ENCODE peak calls at places on chromosome 16, in ten cellular contexts. One of them, this sample, is unnamed.

GRCh38 chr16:50473375-50473945 is 74.7 kb upstream of the NKD1 start:
- DNase-seq in DMS153: peak
- DNase-seq in iPS-NIHi11: no peak
- DNase-seq in stimulated activated CD8-positive, alpha-beta memory T cell treated with anti-CD3 and anti-CD28 coated beads, Interleukin-2, amount 100 ng/mL, for 48 hours: no peak
- DNase-seq in stimulated activated naive CD8-positive, alpha-beta T cell treated with anti-CD3 and anti-CD28 coated beads, Interleukin-15, Interleukin-2, amounts not matched to agents 100 U/mL and 50 U/mL, for 24 hours: no peak
- DNase-seq in G401: no peak
- DNase-seq in skeletal muscle cell: no peak
- DNase-seq in NCI-H510A: peak
- DNase-seq in occipital lobe: no peak
- DNase-seq in aorta: no peak
- DNase-seq in this sample: no peak

GRCh38 chr16:680625-680945 is 375 bp downstream of the STUB1 start:
- DNase-seq in DMS153: no peak
- DNase-seq in iPS-NIHi11: no peak
- DNase-seq in stimulated activated CD8-positive, alpha-beta memory T cell treated with anti-CD3 and anti-CD28 coated beads, Interleukin-2, amount 100 ng/mL, for 48 hours: no peak
- DNase-seq in stimulated activated naive CD8-positive, alpha-beta T cell treated with anti-CD3 and anti-CD28 coated beads, Interleukin-15, Interleukin-2, amounts not matched to agents 100 U/mL and 50 U/mL, for 24 hours: no peak
- DNase-seq in G401: no peak
- DNase-seq in skeletal muscle cell: no peak
- DNase-seq in NCI-H510A: no peak
- DNase-seq in occipital lobe: no peak
- DNase-seq in aorta: no peak
- DNase-seq in this sample: no peak

GRCh38 chr16:1920727-1921155 is 2.5 kb upstream of the HS3ST6 start:
- DNase-seq in DMS153: no peak
- DNase-seq in iPS-NIHi11: peak
- DNase-seq in stimulated activated CD8-positive, alpha-beta memory T cell treated with anti-CD3 and anti-CD28 coated beads, Interleukin-2, amount 100 ng/mL, for 48 hours: peak
- DNase-seq in stimulated activated naive CD8-positive, alpha-beta T cell treated with anti-CD3 and anti-CD28 coated beads, Interleukin-15, Interleukin-2, amounts not matched to agents 100 U/mL and 50 U/mL, for 24 hours: peak
- DNase-seq in G401: peak
- DNase-seq in skeletal muscle cell: no peak
- DNase-seq in NCI-H510A: no peak
- DNase-seq in occipital lobe: no peak
- DNase-seq in aorta: no peak
- DNase-seq in this sample: no peak

GRCh38 chr16:83808573-83809014 is 816 bp downstream of the HSBP1 start:
- DNase-seq in DMS153: no peak
- DNase-seq in iPS-NIHi11: no peak
- DNase-seq in stimulated activated CD8-positive, alpha-beta memory T cell treated with anti-CD3 and anti-CD28 coated beads, Interleukin-2, amount 100 ng/mL, for 48 hours: no peak
- DNase-seq in stimulated activated naive CD8-positive, alpha-beta T cell treated with anti-CD3 and anti-CD28 coated beads, Interleukin-15, Interleukin-2, amounts not matched to agents 100 U/mL and 50 U/mL, for 24 hours: no peak
- DNase-seq in G401: no peak
- DNase-seq in skeletal muscle cell: no peak
- DNase-seq in NCI-H510A: no peak
- DNase-seq in occipital lobe: no peak
- DNase-seq in aorta: no peak
- DNase-seq in this sample: no peak

GRCh38 chr16:3645108-3645503 is 9.4 kb upstream of the DNASE1 start:
- DNase-seq in DMS153: no peak
- DNase-seq in iPS-NIHi11: no peak
- DNase-seq in stimulated activated CD8-positive, alpha-beta memory T cell treated with anti-CD3 and anti-CD28 coated beads, Interleukin-2, amount 100 ng/mL, for 48 hours: no peak
- DNase-seq in stimulated activated naive CD8-positive, alpha-beta T cell treated with anti-CD3 and anti-CD28 coated beads, Interleukin-15, Interleukin-2, amounts not matched to agents 100 U/mL and 50 U/mL, for 24 hours: no peak
- DNase-seq in G401: no peak
- DNase-seq in skeletal muscle cell: no peak
- DNase-seq in NCI-H510A: no peak
- DNase-seq in occipital lobe: no peak
- DNase-seq in aorta: peak
- DNase-seq in this sample: no peak

GRCh38 chr16:86245895-86246294 is 264.4 kb upstream of the FOXF1 start:
- DNase-seq in DMS153: no peak
- DNase-seq in iPS-NIHi11: no peak
- DNase-seq in stimulated activated CD8-positive, alpha-beta memory T cell treated with anti-CD3 and anti-CD28 coated beads, Interleukin-2, amount 100 ng/mL, for 48 hours: no peak
- DNase-seq in stimulated activated naive CD8-positive, alpha-beta T cell treated with anti-CD3 and anti-CD28 coated beads, Interleukin-15, Interleukin-2, amounts not matched to agents 100 U/mL and 50 U/mL, for 24 hours: no peak
- DNase-seq in G401: no peak
- DNase-seq in skeletal muscle cell: no peak
- DNase-seq in NCI-H510A: no peak
- DNase-seq in occipital lobe: no peak
- DNase-seq in aorta: no peak
- DNase-seq in this sample: no peak

GRCh38 chr16:88762941-88763340 is 22.1 kb downstream of the PIEZO1 start:
- DNase-seq in DMS153: no peak
- DNase-seq in iPS-NIHi11: no peak
- DNase-seq in stimulated activated CD8-positive, alpha-beta memory T cell treated with anti-CD3 and anti-CD28 coated beads, Interleukin-2, amount 100 ng/mL, for 48 hours: no peak
- DNase-seq in stimulated activated naive CD8-positive, alpha-beta T cell treated with anti-CD3 and anti-CD28 coated beads, Interleukin-15, Interleukin-2, amounts not matched to agents 100 U/mL and 50 U/mL, for 24 hours: no peak
- DNase-seq in G401: no peak
- DNase-seq in skeletal muscle cell: no peak
- DNase-seq in NCI-H510A: no peak
- DNase-seq in occipital lobe: no peak
- DNase-seq in aorta: no peak
- DNase-seq in this sample: no peak

GRCh38 chr16:2769675-2770056 is 7.4 kb downstream of the ELOB start:
- DNase-seq in DMS153: no peak
- DNase-seq in iPS-NIHi11: no peak
- DNase-seq in stimulated activated CD8-positive, alpha-beta memory T cell treated with anti-CD3 and anti-CD28 coated beads, Interleukin-2, amount 100 ng/mL, for 48 hours: no peak
- DNase-seq in stimulated activated naive CD8-positive, alpha-beta T cell treated with anti-CD3 and anti-CD28 coated beads, Interleukin-15, Interleukin-2, amounts not matched to agents 100 U/mL and 50 U/mL, for 24 hours: no peak
- DNase-seq in G401: no peak
- DNase-seq in skeletal muscle cell: peak
- DNase-seq in NCI-H510A: no peak
- DNase-seq in occipital lobe: no peak
- DNase-seq in aorta: peak
- DNase-seq in this sample: no peak

GRCh38 chr16:2952679-2953078 is 11.4 kb upstream of the KREMEN2 start:
- DNase-seq in DMS153: peak
- DNase-seq in iPS-NIHi11: no peak
- DNase-seq in stimulated activated CD8-positive, alpha-beta memory T cell treated with anti-CD3 and anti-CD28 coated beads, Interleukin-2, amount 100 ng/mL, for 48 hours: no peak
- DNase-seq in stimulated activated naive CD8-positive, alpha-beta T cell treated with anti-CD3 and anti-CD28 coated beads, Interleukin-15, Interleukin-2, amounts not matched to agents 100 U/mL and 50 U/mL, for 24 hours: no peak
- DNase-seq in G401: no peak
- DNase-seq in skeletal muscle cell: no peak
- DNase-seq in NCI-H510A: no peak
- DNase-seq in occipital lobe: no peak
- DNase-seq in aorta: no peak
- DNase-seq in this sample: no peak

GRCh38 chr16:28486266-28486665 is 5.6 kb downstream of the CLN3 start:
- DNase-seq in DMS153: no peak
- DNase-seq in iPS-NIHi11: no peak
- DNase-seq in stimulated activated CD8-positive, alpha-beta memory T cell treated with anti-CD3 and anti-CD28 coated beads, Interleukin-2, amount 100 ng/mL, for 48 hours: no peak
- DNase-seq in stimulated activated naive CD8-positive, alpha-beta T cell treated with anti-CD3 and anti-CD28 coated beads, Interleukin-15, Interleukin-2, amounts not matched to agents 100 U/mL and 50 U/mL, for 24 hours: no peak
- DNase-seq in G401: no peak
- DNase-seq in skeletal muscle cell: no peak
- DNase-seq in NCI-H510A: no peak
- DNase-seq in occipital lobe: no peak
- DNase-seq in aorta: no peak
- DNase-seq in this sample: no peak

GRCh38 chr16:82042144-82042543 is 7.1 kb downstream of the HSD17B2 start:
- DNase-seq in DMS153: no peak
- DNase-seq in iPS-NIHi11: no peak
- DNase-seq in stimulated activated CD8-positive, alpha-beta memory T cell treated with anti-CD3 and anti-CD28 coated beads, Interleukin-2, amount 100 ng/mL, for 48 hours: no peak
- DNase-seq in stimulated activated naive CD8-positive, alpha-beta T cell treated with anti-CD3 and anti-CD28 coated beads, Interleukin-15, Interleukin-2, amounts not matched to agents 100 U/mL and 50 U/mL, for 24 hours: no peak
- DNase-seq in G401: no peak
- DNase-seq in skeletal muscle cell: no peak
- DNase-seq in NCI-H510A: no peak
- DNase-seq in occipital lobe: no peak
- DNase-seq in aorta: no peak
- DNase-seq in this sample: no peak

GRCh38 chr16:47258874-47259461 is 115.2 kb upstream of the NETO2 start:
- DNase-seq in DMS153: no peak
- DNase-seq in iPS-NIHi11: peak
- DNase-seq in stimulated activated CD8-positive, alpha-beta memory T cell treated with anti-CD3 and anti-CD28 coated beads, Interleukin-2, amount 100 ng/mL, for 48 hours: no peak
- DNase-seq in stimulated activated naive CD8-positive, alpha-beta T cell treated with anti-CD3 and anti-CD28 coated beads, Interleukin-15, Interleukin-2, amounts not matched to agents 100 U/mL and 50 U/mL, for 24 hours: peak
- DNase-seq in G401: peak
- DNase-seq in skeletal muscle cell: no peak
- DNase-seq in NCI-H510A: no peak
- DNase-seq in occipital lobe: no peak
- DNase-seq in aorta: no peak
- DNase-seq in this sample: no peak

GRCh38 chr16:72752004-72752695 is 295.8 kb downstream of the ZFHX3 start:
- DNase-seq in DMS153: no peak
- DNase-seq in iPS-NIHi11: no peak
- DNase-seq in stimulated activated CD8-positive, alpha-beta memory T cell treated with anti-CD3 and anti-CD28 coated beads, Interleukin-2, amount 100 ng/mL, for 48 hours: no peak
- DNase-seq in stimulated activated naive CD8-positive, alpha-beta T cell treated with anti-CD3 and anti-CD28 coated beads, Interleukin-15, Interleukin-2, amounts not matched to agents 100 U/mL and 50 U/mL, for 24 hours: no peak
- DNase-seq in G401: no peak
- DNase-seq in skeletal muscle cell: no peak
- DNase-seq in NCI-H510A: peak
- DNase-seq in occipital lobe: no peak
- DNase-seq in aorta: no peak
- DNase-seq in this sample: no peak

GRCh38 chr16:17343729-17344128 is 127.0 kb downstream of the XYLT1 start:
- DNase-seq in DMS153: no peak
- DNase-seq in iPS-NIHi11: no peak
- DNase-seq in stimulated activated CD8-positive, alpha-beta memory T cell treated with anti-CD3 and anti-CD28 coated beads, Interleukin-2, amount 100 ng/mL, for 48 hours: no peak
- DNase-seq in stimulated activated naive CD8-positive, alpha-beta T cell treated with anti-CD3 and anti-CD28 coated beads, Interleukin-15, Interleukin-2, amounts not matched to agents 100 U/mL and 50 U/mL, for 24 hours: no peak
- DNase-seq in G401: no peak
- DNase-seq in skeletal muscle cell: no peak
- DNase-seq in NCI-H510A: no peak
- DNase-seq in occipital lobe: no peak
- DNase-seq in aorta: no peak
- DNase-seq in this sample: no peak

GRCh38 chr16:16138034-16138635 is 85.2 kb downstream of the ABCC6 start:
- DNase-seq in DMS153: no peak
- DNase-seq in iPS-NIHi11: no peak
- DNase-seq in stimulated activated CD8-positive, alpha-beta memory T cell treated with anti-CD3 and anti-CD28 coated beads, Interleukin-2, amount 100 ng/mL, for 48 hours: no peak
- DNase-seq in stimulated activated naive CD8-positive, alpha-beta T cell treated with anti-CD3 and anti-CD28 coated beads, Interleukin-15, Interleukin-2, amounts not matched to agents 100 U/mL and 50 U/mL, for 24 hours: no peak
- DNase-seq in G401: no peak
- DNase-seq in skeletal muscle cell: no peak
- DNase-seq in NCI-H510A: no peak
- DNase-seq in occipital lobe: no peak
- DNase-seq in aorta: peak
- DNase-seq in this sample: no peak

GRCh38 chr16:64475627-64476351 is 646.1 kb downstream of the CDH11 start:
- DNase-seq in DMS153: no peak
- DNase-seq in iPS-NIHi11: no peak
- DNase-seq in stimulated activated CD8-positive, alpha-beta memory T cell treated with anti-CD3 and anti-CD28 coated beads, Interleukin-2, amount 100 ng/mL, for 48 hours: no peak
- DNase-seq in stimulated activated naive CD8-positive, alpha-beta T cell treated with anti-CD3 and anti-CD28 coated beads, Interleukin-15, Interleukin-2, amounts not matched to agents 100 U/mL and 50 U/mL, for 24 hours: no peak
- DNase-seq in G401: no peak
- DNase-seq in skeletal muscle cell: peak
- DNase-seq in NCI-H510A: no peak
- DNase-seq in occipital lobe: no peak
- DNase-seq in aorta: no peak
- DNase-seq in this sample: no peak

GRCh38 chr16:70586731-70587130 is 59.6 kb upstream of the IL34 start:
- DNase-seq in DMS153: no peak
- DNase-seq in iPS-NIHi11: no peak
- DNase-seq in stimulated activated CD8-positive, alpha-beta memory T cell treated with anti-CD3 and anti-CD28 coated beads, Interleukin-2, amount 100 ng/mL, for 48 hours: no peak
- DNase-seq in stimulated activated naive CD8-positive, alpha-beta T cell treated with anti-CD3 and anti-CD28 coated beads, Interleukin-15, Interleukin-2, amounts not matched to agents 100 U/mL and 50 U/mL, for 24 hours: no peak
- DNase-seq in G401: no peak
- DNase-seq in skeletal muscle cell: no peak
- DNase-seq in NCI-H510A: no peak
- DNase-seq in occipital lobe: no peak
- DNase-seq in aorta: peak
- DNase-seq in this sample: no peak

GRCh38 chr16:50462793-50463507 is 85.2 kb upstream of the NKD1 start:
- DNase-seq in DMS153: no peak
- DNase-seq in iPS-NIHi11: peak
- DNase-seq in stimulated activated CD8-positive, alpha-beta memory T cell treated with anti-CD3 and anti-CD28 coated beads, Interleukin-2, amount 100 ng/mL, for 48 hours: no peak
- DNase-seq in stimulated activated naive CD8-positive, alpha-beta T cell treated with anti-CD3 and anti-CD28 coated beads, Interleukin-15, Interleukin-2, amounts not matched to agents 100 U/mL and 50 U/mL, for 24 hours: no peak
- DNase-seq in G401: no peak
- DNase-seq in skeletal muscle cell: no peak
- DNase-seq in NCI-H510A: no peak
- DNase-seq in occipital lobe: no peak
- DNase-seq in aorta: no peak
- DNase-seq in this sample: no peak

GRCh38 chr16:86375370-86375769 is 135.0 kb upstream of the FOXF1 start:
- DNase-seq in DMS153: no peak
- DNase-seq in iPS-NIHi11: no peak
- DNase-seq in stimulated activated CD8-positive, alpha-beta memory T cell treated with anti-CD3 and anti-CD28 coated beads, Interleukin-2, amount 100 ng/mL, for 48 hours: no peak
- DNase-seq in stimulated activated naive CD8-positive, alpha-beta T cell treated with anti-CD3 and anti-CD28 coated beads, Interleukin-15, Interleukin-2, amounts not matched to agents 100 U/mL and 50 U/mL, for 24 hours: no peak
- DNase-seq in G401: no peak
- DNase-seq in skeletal muscle cell: peak
- DNase-seq in NCI-H510A: no peak
- DNase-seq in occipital lobe: no peak
- DNase-seq in aorta: no peak
- DNase-seq in this sample: no peak

GRCh38 chr16:58654456-58655214 is 25.0 kb upstream of the CNOT1 start:
- DNase-seq in DMS153: no peak
- DNase-seq in iPS-NIHi11: no peak
- DNase-seq in stimulated activated CD8-positive, alpha-beta memory T cell treated with anti-CD3 and anti-CD28 coated beads, Interleukin-2, amount 100 ng/mL, for 48 hours: no peak
- DNase-seq in stimulated activated naive CD8-positive, alpha-beta T cell treated with anti-CD3 and anti-CD28 coated beads, Interleukin-15, Interleukin-2, amounts not matched to agents 100 U/mL and 50 U/mL, for 24 hours: no peak
- DNase-seq in G401: no peak
- DNase-seq in skeletal muscle cell: no peak
- DNase-seq in NCI-H510A: no peak
- DNase-seq in occipital lobe: no peak
- DNase-seq in aorta: no peak
- DNase-seq in this sample: no peak

GRCh38 chr16:15434425-15435215 is at the start of gene BMERB1:
- DNase-seq in DMS153: peak
- DNase-seq in iPS-NIHi11: peak
- DNase-seq in stimulated activated CD8-positive, alpha-beta memory T cell treated with anti-CD3 and anti-CD28 coated beads, Interleukin-2, amount 100 ng/mL, for 48 hours: peak
- DNase-seq in stimulated activated naive CD8-positive, alpha-beta T cell treated with anti-CD3 and anti-CD28 coated beads, Interleukin-15, Interleukin-2, amounts not matched to agents 100 U/mL and 50 U/mL, for 24 hours: peak
- DNase-seq in G401: peak
- DNase-seq in skeletal muscle cell: peak
- DNase-seq in NCI-H510A: peak
- DNase-seq in occipital lobe: peak
- DNase-seq in aorta: peak
- DNase-seq in this sample: peak

GRCh38 chr16:79316004-79316458 is 284.5 kb downstream of the MAF start:
- DNase-seq in DMS153: no peak
- DNase-seq in iPS-NIHi11: no peak
- DNase-seq in stimulated activated CD8-positive, alpha-beta memory T cell treated with anti-CD3 and anti-CD28 coated beads, Interleukin-2, amount 100 ng/mL, for 48 hours: peak
- DNase-seq in stimulated activated naive CD8-positive, alpha-beta T cell treated with anti-CD3 and anti-CD28 coated beads, Interleukin-15, Interleukin-2, amounts not matched to agents 100 U/mL and 50 U/mL, for 24 hours: peak
- DNase-seq in G401: no peak
- DNase-seq in skeletal muscle cell: no peak
- DNase-seq in NCI-H510A: no peak
- DNase-seq in occipital lobe: no peak
- DNase-seq in aorta: no peak
- DNase-seq in this sample: no peak

GRCh38 chr16:78184554-78185183 is 85.2 kb downstream of the WWOX start:
- DNase-seq in DMS153: peak
- DNase-seq in iPS-NIHi11: no peak
- DNase-seq in stimulated activated CD8-positive, alpha-beta memory T cell treated with anti-CD3 and anti-CD28 coated beads, Interleukin-2, amount 100 ng/mL, for 48 hours: no peak
- DNase-seq in stimulated activated naive CD8-positive, alpha-beta T cell treated with anti-CD3 and anti-CD28 coated beads, Interleukin-15, Interleukin-2, amounts not matched to agents 100 U/mL and 50 U/mL, for 24 hours: no peak
- DNase-seq in G401: peak
- DNase-seq in skeletal muscle cell: no peak
- DNase-seq in NCI-H510A: peak
- DNase-seq in occipital lobe: no peak
- DNase-seq in aorta: no peak
- DNase-seq in this sample: no peak

GRCh38 chr16:88905563-88905962 is 39.1 kb upstream of the PABPN1L start:
- DNase-seq in DMS153: no peak
- DNase-seq in iPS-NIHi11: peak
- DNase-seq in stimulated activated CD8-positive, alpha-beta memory T cell treated with anti-CD3 and anti-CD28 coated beads, Interleukin-2, amount 100 ng/mL, for 48 hours: peak
- DNase-seq in stimulated activated naive CD8-positive, alpha-beta T cell treated with anti-CD3 and anti-CD28 coated beads, Interleukin-15, Interleukin-2, amounts not matched to agents 100 U/mL and 50 U/mL, for 24 hours: peak
- DNase-seq in G401: no peak
- DNase-seq in skeletal muscle cell: no peak
- DNase-seq in NCI-H510A: no peak
- DNase-seq in occipital lobe: no peak
- DNase-seq in aorta: no peak
- DNase-seq in this sample: no peak

GRCh38 chr16:17101646-17102045 is 369.1 kb downstream of the XYLT1 start:
- DNase-seq in DMS153: peak
- DNase-seq in iPS-NIHi11: peak
- DNase-seq in stimulated activated CD8-positive, alpha-beta memory T cell treated with anti-CD3 and anti-CD28 coated beads, Interleukin-2, amount 100 ng/mL, for 48 hours: no peak
- DNase-seq in stimulated activated naive CD8-positive, alpha-beta T cell treated with anti-CD3 and anti-CD28 coated beads, Interleukin-15, Interleukin-2, amounts not matched to agents 100 U/mL and 50 U/mL, for 24 hours: no peak
- DNase-seq in G401: no peak
- DNase-seq in skeletal muscle cell: no peak
- DNase-seq in NCI-H510A: no peak
- DNase-seq in occipital lobe: no peak
- DNase-seq in aorta: no peak
- DNase-seq in this sample: no peak

GRCh38 chr16:50910698-50911025 is 168.8 kb downstream of the CYLD start:
- DNase-seq in DMS153: no peak
- DNase-seq in iPS-NIHi11: no peak
- DNase-seq in stimulated activated CD8-positive, alpha-beta memory T cell treated with anti-CD3 and anti-CD28 coated beads, Interleukin-2, amount 100 ng/mL, for 48 hours: no peak
- DNase-seq in stimulated activated naive CD8-positive, alpha-beta T cell treated with anti-CD3 and anti-CD28 coated beads, Interleukin-15, Interleukin-2, amounts not matched to agents 100 U/mL and 50 U/mL, for 24 hours: no peak
- DNase-seq in G401: no peak
- DNase-seq in skeletal muscle cell: no peak
- DNase-seq in NCI-H510A: no peak
- DNase-seq in occipital lobe: no peak
- DNase-seq in aorta: no peak
- DNase-seq in this sample: no peak

GRCh38 chr16:66703359-66704215 is 7.0 kb upstream of the CMTM4 start:
- DNase-seq in DMS153: no peak
- DNase-seq in iPS-NIHi11: no peak
- DNase-seq in stimulated activated CD8-positive, alpha-beta memory T cell treated with anti-CD3 and anti-CD28 coated beads, Interleukin-2, amount 100 ng/mL, for 48 hours: no peak
- DNase-seq in stimulated activated naive CD8-positive, alpha-beta T cell treated with anti-CD3 and anti-CD28 coated beads, Interleukin-15, Interleukin-2, amounts not matched to agents 100 U/mL and 50 U/mL, for 24 hours: no peak
- DNase-seq in G401: no peak
- DNase-seq in skeletal muscle cell: no peak
- DNase-seq in NCI-H510A: no peak
- DNase-seq in occipital lobe: no peak
- DNase-seq in aorta: no peak
- DNase-seq in this sample: no peak

GRCh38 chr16:85984947-85985451 is 86.0 kb downstream of the IRF8 start:
- DNase-seq in DMS153: no peak
- DNase-seq in iPS-NIHi11: no peak
- DNase-seq in stimulated activated CD8-positive, alpha-beta memory T cell treated with anti-CD3 and anti-CD28 coated beads, Interleukin-2, amount 100 ng/mL, for 48 hours: no peak
- DNase-seq in stimulated activated naive CD8-positive, alpha-beta T cell treated with anti-CD3 and anti-CD28 coated beads, Interleukin-15, Interleukin-2, amounts not matched to agents 100 U/mL and 50 U/mL, for 24 hours: no peak
- DNase-seq in G401: no peak
- DNase-seq in skeletal muscle cell: no peak
- DNase-seq in NCI-H510A: no peak
- DNase-seq in occipital lobe: no peak
- DNase-seq in aorta: peak
- DNase-seq in this sample: no peak

This sample was measured in mesothelial cell of epicardium.